ENCODE peak calls at places on chromosomes 12 and 14, in seven cellular contexts. R is A549, U is IMR-90, I is HCT116, G is HepG2, Y is GM12878, Q is K562. E is an unnamed sample.

GRCh38 chr12:122862110-122862634 is 26.9 kb downstream of the HIP1R start:
- DNase-seq in I (no peak), G (no peak), R (no peak), U (no peak), Q (no peak), Y (no peak), E (no peak)

GRCh38 chr12:3101309-3102022 is 24.3 kb downstream of the TSPAN9 start:
- DNase-seq in Y (no peak), Q (no peak), R (no peak), G (no peak), I (no peak), U (peak), E (no peak)

GRCh38 chr12:123387508-123388217 is 3.7 kb downstream of the KMT5A start:
- DNase-seq in Q (peak), U (no peak), R (no peak), G (no peak), I (no peak), Y (no peak), E (no peak)

GRCh38 chr12:116861331-116861730 is 19.9 kb downstream of the HRK start:
- DNase-seq in Q (peak), U (peak), I (no peak), R (no peak), Y (peak), G (no peak), E (no peak)

GRCh38 chr12:77152623-77153193 is 87.3 kb upstream of the E2F7 start:
- DNase-seq in R (no peak), Q (no peak), G (peak), Y (no peak), U (peak), I (peak), E (no peak)

GRCh38 chr12:14284189-14284722 is 81.2 kb upstream of the ATF7IP start:
- DNase-seq in R (no peak), G (no peak), I (no peak), Q (peak), Y (peak), U (peak), E (no peak)

GRCh38 chr12:132918680-132919079 is 31.3 kb upstream of the CHFR start:
- DNase-seq in R (no peak), I (no peak), G (no peak), U (no peak), Q (no peak), Y (no peak), E (no peak)

GRCh38 chr14:34050606-34051005 is 99.7 kb upstream of the EGLN3 start:
- DNase-seq in Y (no peak), Q (no peak), G (no peak), I (no peak), R (no peak), U (no peak), E (no peak)

GRCh38 chr14:106395460-106396050 is 869.2 kb downstream of the TMEM121 start:
- DNase-seq in G (no peak), U (no peak), Q (no peak), R (no peak), I (no peak), Y (no peak), E (no peak)

GRCh38 chr14:25048170-25049126 is 1.5 kb downstream of the STXBP6 start:
- DNase-seq in U (peak), R (no peak), Q (peak), I (no peak), Y (no peak), G (no peak), E (no peak)

GRCh38 chr14:47539065-47539464 is 136.3 kb downstream of the MDGA2 start:
- DNase-seq in Y (no peak), U (no peak), I (no peak), G (peak), R (no peak), Q (no peak), E (peak)

GRCh38 chr12:65684906-65685305 is 139.4 kb upstream of the HMGA2 start:
- DNase-seq in R (no peak), G (no peak), I (no peak), Q (no peak), U (no peak), Y (no peak), E (no peak)

GRCh38 chr12:121955258-121956040 is 37.1 kb downstream of the CFAP251 start:
- DNase-seq in Y (no peak), G (no peak), I (peak), R (no peak), U (peak), Q (no peak), E (no peak)

GRCh38 chr12:132727091-132727794 is 16.6 kb downstream of the PGAM5 start:
- DNase-seq in R (no peak), I (no peak), G (no peak), Q (no peak), U (no peak), Y (no peak), E (no peak)

GRCh38 chr12:75657866-75658265 is 146.5 kb upstream of the KRR1 start:
- DNase-seq in I (no peak), G (no peak), Q (no peak), Y (no peak), U (no peak), R (no peak), E (no peak)

GRCh38 chr12:38370311-38370710 is 53.7 kb downstream of the ALG10B start:
- DNase-seq in I (no peak), Q (no peak), Y (no peak), G (no peak), U (no peak), R (no peak), E (no peak)

GRCh38 chr12:61810486-61810885 is 449.7 kb upstream of the USP15 start:
- DNase-seq in Y (no peak), I (no peak), U (no peak), Q (no peak), R (no peak), G (no peak), E (no peak)

GRCh38 chr14:52901357-52901980 is 49.4 kb downstream of the FERMT2 start:
- DNase-seq in G (no peak), I (no peak), Y (no peak), R (no peak), U (no peak), Q (no peak), E (no peak)

GRCh38 chr12:77064891-77065360 is 443 bp downstream of the E2F7 start:
- DNase-seq in U (no peak), G (no peak), I (no peak), Y (no peak), Q (peak), R (peak), E (no peak)

GRCh38 chr14:34699873-34700621 is 14.3 kb downstream of the CFL2 start:
- DNase-seq in U (peak), Y (no peak), G (peak), Q (no peak), I (peak), R (peak), E (no peak)

GRCh38 chr12:9001233-9001632 is 11.9 kb downstream of the KLRG1 start:
- DNase-seq in G (no peak), I (no peak), R (no peak), Y (no peak), Q (no peak), U (no peak), E (no peak)
- TF ChIP-seq CEBPB in G (no peak), I (no peak), R (no peak), Y (no peak), Q (no peak), U (no peak), E (no peak)

GRCh38 chr12:104715562-104716182 is 242.4 kb downstream of the SLC41A2 start:
- DNase-seq in Q (no peak), R (no peak), Y (no peak), G (no peak), I (no peak), U (no peak), E (no peak)
- TF ChIP-seq CEBPB in Q (no peak), R (no peak), Y (no peak), G (no peak), I (no peak), U (no peak), E (no peak)

GRCh38 chr12:105423237-105423636 is 92.7 kb downstream of the C12orf75 start:
- DNase-seq in Y (no peak), R (no peak), G (no peak), I (no peak), Q (no peak), U (no peak), E (no peak)

GRCh38 chr12:105420046-105420445 is 89.6 kb downstream of the C12orf75 start:
- DNase-seq in R (no peak), Y (no peak), G (no peak), Q (no peak), U (no peak), I (no peak), E (no peak)

GRCh38 chr12:105419606-105420005 is 89.1 kb downstream of the C12orf75 start:
- DNase-seq in Q (no peak), R (no peak), I (no peak), Y (no peak), G (no peak), U (no peak), E (no peak)

GRCh38 chr12:105418821-105419291 is 88.4 kb downstream of the C12orf75 start:
- DNase-seq in G (no peak), Q (no peak), U (no peak), R (no peak), Y (no peak), I (no peak), E (no peak)

DNA sequence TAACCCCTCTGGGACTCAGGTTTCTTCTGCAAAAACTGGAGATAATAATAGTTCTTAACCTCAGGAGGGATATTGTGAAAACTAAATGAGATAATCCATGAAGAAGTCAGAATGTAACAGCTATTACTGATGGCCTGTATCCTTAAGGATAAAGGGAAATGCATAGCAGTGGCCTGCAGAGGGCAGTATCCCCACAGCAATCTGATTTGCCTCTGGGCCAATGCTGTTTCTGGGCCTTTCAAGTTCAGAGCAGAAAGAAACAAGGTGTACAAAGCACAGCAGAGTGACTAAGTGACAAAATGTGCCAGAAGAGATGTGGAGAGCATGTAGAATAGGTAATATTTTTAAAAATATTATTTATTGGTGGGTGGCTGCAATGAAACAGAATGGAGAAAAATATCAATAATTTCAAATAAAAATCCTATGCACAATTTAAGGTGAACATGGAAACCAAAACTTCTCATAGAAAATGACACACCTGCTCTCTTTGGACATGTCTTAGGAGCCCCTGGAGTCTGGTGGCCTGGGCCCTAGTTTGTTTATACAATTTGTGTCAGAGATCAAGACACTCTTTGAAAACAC is 90.3 kb downstream of the C12orf75 start:
- DNase-seq in Q (peak), R (peak), U (peak), Y (peak), G (peak), I (peak), E (no peak)
- TF ChIP-seq CEBPB in Q (no peak), R (no peak), U (no peak), Y (no peak), G (no peak), I (no peak), E (no peak)

GRCh38 chr12:130195369-130195768 is 33.1 kb downstream of the FZD10 start:
- DNase-seq in Y (no peak), U (no peak), G (no peak), R (no peak), I (no peak), Q (no peak), E (no peak)

GRCh38 chr12:130192667-130193345 is 30.5 kb downstream of the FZD10 start:
- DNase-seq in Q (no peak), Y (no peak), I (no peak), U (no peak), G (peak), R (no peak), E (peak)

GRCh38 chr12:130195776-130196175 is 33.5 kb downstream of the FZD10 start:
- DNase-seq in G (no peak), I (no peak), U (no peak), R (no peak), Q (no peak), Y (no peak), E (no peak)

GRCh38 chr12:130196827-130197226 is 34.6 kb downstream of the FZD10 start:
- DNase-seq in Y (no peak), Q (no peak), R (no peak), G (no peak), I (no peak), U (no peak), E (no peak)

DNA sequence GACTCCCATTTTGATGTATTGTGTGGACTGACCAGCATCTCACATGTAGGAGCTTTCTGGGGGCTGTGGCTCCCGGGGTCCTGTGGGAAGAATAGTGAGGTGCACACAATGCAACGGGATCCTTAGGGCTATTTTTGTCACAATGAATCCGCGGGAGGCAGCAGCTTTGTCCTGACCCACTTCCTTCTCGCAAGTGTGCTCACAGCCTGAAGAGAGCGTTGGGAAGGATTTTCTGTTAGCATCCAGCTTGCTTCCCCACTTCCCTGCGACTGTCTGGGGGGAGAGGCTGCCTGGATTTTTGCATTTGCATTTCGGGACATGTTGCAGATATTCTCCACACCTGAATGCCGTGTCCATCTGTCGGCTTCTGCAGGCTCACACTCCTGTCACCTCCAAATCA is 31.9 kb downstream of the FZD10 start:
- DNase-seq in G (no peak), Y (no peak), Q (no peak), R (no peak), I (no peak), U (no peak), E (no peak)
- TF ChIP-seq CEBPB in G (no peak), Y (no peak), Q (no peak), R (no peak), I (no peak), U (no peak), E (no peak)

GRCh38 chr12:57089259-57090245 is 638 bp downstream of the NAB2 start:
- DNase-seq in Q (peak), R (no peak), U (peak), Y (no peak), G (no peak), I (no peak), E (no peak)

GRCh38 chr12:57085999-57086950 is 2.6 kb upstream of the NAB2 start:
- DNase-seq in I (no peak), U (peak), Q (peak), R (peak), G (peak), Y (no peak), E (no peak)

GRCh38 chr12:57088442-57089258 is at the start of gene NAB2:
- DNase-seq in R (peak), Y (peak), G (peak), Q (peak), I (peak), U (peak), E (peak)

GRCh38 chr12:57087689-57088441 is 1.0 kb upstream of the NAB2 start:
- DNase-seq in U (peak), R (peak), I (peak), Q (peak), G (peak), Y (peak), E (no peak)

DNA sequence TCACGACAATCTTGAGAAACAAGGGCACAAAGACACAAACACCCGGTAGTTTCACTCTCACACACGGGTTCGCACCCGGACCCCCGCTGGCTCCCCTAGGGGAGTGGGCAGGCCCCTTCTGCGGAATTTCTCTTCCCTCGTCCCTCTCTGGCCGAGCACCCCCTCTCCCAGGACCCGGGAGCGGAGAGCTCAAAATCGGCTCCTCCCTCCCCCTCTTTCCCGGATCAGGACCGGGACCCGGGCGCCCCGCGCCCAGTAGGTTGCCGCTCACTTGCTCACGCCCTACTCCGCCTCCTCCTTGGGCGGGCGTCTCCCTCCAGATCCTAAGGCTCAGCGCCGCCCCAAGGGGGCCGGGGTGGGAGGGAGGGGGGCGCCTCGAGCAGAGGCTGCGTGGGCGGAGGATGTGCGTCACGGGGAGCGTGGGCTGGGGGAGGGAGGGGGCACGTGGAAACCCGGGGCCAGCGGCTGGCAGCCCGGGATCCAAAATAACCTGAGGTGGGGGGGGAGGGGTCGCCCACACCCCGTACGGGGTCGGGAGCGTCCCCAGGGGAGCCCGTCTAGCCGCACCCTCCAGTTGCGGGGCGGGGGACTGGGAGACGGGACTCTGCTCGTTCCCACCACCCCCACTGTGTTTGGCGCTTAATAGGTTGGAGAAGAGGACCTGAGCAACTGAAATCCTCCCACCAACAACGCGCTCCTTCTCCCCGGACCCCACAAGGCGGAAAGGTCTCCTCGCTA is 1.8 kb upstream of the NAB2 start:
- DNase-seq in R (peak), G (no peak), Y (no peak), Q (peak), U (peak), I (peak), E (no peak)
- TF ChIP-seq CEBPB in R (no peak), G (no peak), Y (no peak), Q (no peak), U (no peak), I (no peak), E (no peak)

GRCh38 chr12:68237068-68237467 is 11.5 kb upstream of the IL26 start:
- DNase-seq in R (no peak), Y (no peak), I (no peak), U (no peak), G (no peak), Q (no peak), E (no peak)
- TF ChIP-seq CEBPB in R (no peak), Y (no peak), I (no peak), U (no peak), G (no peak), Q (no peak), E (no peak)

GRCh38 chr12:106030210-106031175 is 108.3 kb downstream of the NUAK1 start:
- DNase-seq in Y (no peak), Q (no peak), G (no peak), I (no peak), U (peak), R (peak), E (no peak)
- TF ChIP-seq CEBPB in Y (no peak), Q (no peak), G (no peak), I (no peak), U (peak), R (peak), E (no peak)

DNA sequence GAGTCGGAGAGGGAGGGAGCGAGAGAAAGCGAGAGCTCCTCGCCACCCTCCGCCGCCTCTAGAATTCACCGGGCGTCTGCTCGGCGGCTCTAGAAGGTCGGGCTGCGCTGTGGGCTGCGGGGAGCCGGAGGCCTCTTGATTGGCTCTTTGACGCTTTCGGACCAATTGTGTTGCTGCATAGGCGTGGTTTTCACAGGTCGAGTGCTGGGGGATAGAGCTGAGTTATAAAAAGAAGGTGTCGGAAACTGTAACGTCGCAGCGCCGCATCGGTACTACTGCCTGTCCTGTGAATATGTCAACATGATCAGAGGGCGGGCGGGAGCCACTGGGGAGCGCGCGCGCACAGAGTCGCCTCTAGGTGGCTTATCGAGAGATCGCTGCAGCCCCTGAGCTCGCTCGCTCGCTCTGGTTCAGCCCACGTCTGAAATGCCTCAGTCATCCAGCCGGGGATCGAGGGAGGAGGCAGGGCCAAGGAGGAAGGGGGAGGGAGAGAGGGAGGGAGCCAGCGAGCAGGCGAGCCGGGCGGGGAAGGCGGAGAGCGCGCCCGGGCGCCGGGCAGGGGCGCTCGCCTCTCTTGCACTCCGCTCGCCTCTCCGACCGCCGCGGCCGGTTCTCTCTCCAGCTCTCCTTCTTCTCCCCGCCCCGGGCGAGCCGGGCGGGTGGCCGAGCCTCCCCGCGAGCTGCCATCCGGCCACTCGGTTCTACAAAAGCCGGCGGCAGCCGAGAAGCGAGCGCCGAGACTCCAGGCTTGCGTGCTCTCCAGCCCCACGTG is at the start of gene TBX3:
- DNase-seq in Q (peak), I (peak), Y (no peak), U (peak), G (peak), R (peak), E (peak)
- TF ChIP-seq CEBPB in Q (no peak), I (no peak), Y (no peak), U (peak), G (no peak), R (no peak), E (no peak)

GRCh38 chr12:49972122-49972521 is 625 bp upstream of the AQP6 start:
- DNase-seq in G (no peak), Y (no peak), I (no peak), Q (no peak), U (no peak), R (no peak), E (no peak)
- TF ChIP-seq CEBPB in G (no peak), Y (no peak), I (no peak), Q (no peak), U (no peak), R (no peak), E (no peak)